ENCODE peak calls at places on chromosomes 6 and 20, in four cellular contexts. A, C, G and M are unnamed samples.
A peak's percentile ranks its signal among the peaks of the same experiment; 100 is the strongest.

GRCh38 chr6:139133272-139133671 is 1.6 kb upstream of the HECA start:
- DNase-seq in G (no peak), C (no peak), A (peak; percentile 6), M (no peak)

GRCh38 chr6:45327956-45328522 is at the start of gene RUNX2:
- DNase-seq in G (no peak), A (no peak), C (no peak), M (no peak)

GRCh38 chr20:17995967-17996819 is 27.4 kb downstream of the MGME1 start:
- DNase-seq in A (peak; percentile 70), G (no peak), C (peak; percentile 52), M (no peak)

GRCh38 chr6:132813173-132813856 is 1.1 kb upstream of the RPS12 start:
- DNase-seq in A (peak; percentile 57), G (no peak), C (peak; percentile 37), M (peak; percentile 33)

GRCh38 chr20:56656632-56657031 is 27.5 kb downstream of the TFAP2C start:
- DNase-seq in G (no peak), A (no peak), C (no peak), M (no peak)

GRCh38 chr6:52361347-52361944 is 505 bp upstream of the PAQR8 start:
- DNase-seq in C (peak; percentile 31), A (no peak), G (no peak), M (no peak)

GRCh38 chr6:148746363-148747144 is at the start of gene UST:
- DNase-seq in C (peak; percentile 47), G (no peak), A (no peak), M (peak; percentile 89)

GRCh38 chr6:21208796-21209186 is 384.8 kb upstream of the SOX4 start:
- DNase-seq in G (no peak), C (no peak), A (no peak), M (no peak)

GRCh38 chr6:35613762-35614161 is 75.0 kb downstream of the FKBP5 start:
- DNase-seq in A (no peak), G (no peak), C (no peak), M (no peak)

GRCh38 chr20:6533321-6533720 is 234.2 kb upstream of the BMP2 start:
- DNase-seq in C (no peak), A (no peak), G (no peak), M (no peak)

GRCh38 chr6:46091080-46091478 is 38.7 kb upstream of the ENPP4 start:
- DNase-seq in C (no peak), A (no peak), G (no peak), M (no peak)

GRCh38 chr6:79824231-79824630 is 123.1 kb downstream of the ELOVL4 start:
- DNase-seq in C (no peak), A (no peak), G (no peak), M (no peak)

GRCh38 chr6:6007311-6008113 is 787 bp upstream of the NRN1 start:
- DNase-seq in C (no peak), A (no peak), G (no peak), M (peak; percentile 58)

GRCh38 chr6:135936606-135937005 is 85.1 kb downstream of the PDE7B start:
- DNase-seq in G (no peak), C (no peak), A (no peak), M (no peak)

GRCh38 chr6:155290491-155290890 is 23.8 kb downstream of the TFB1M start:
- DNase-seq in C (no peak), G (no peak), A (no peak), M (no peak)

GRCh38 chr6:128117916-128118315 is 217.1 kb upstream of the THEMIS start:
- DNase-seq in G (no peak), A (no peak), C (no peak), M (no peak)

GRCh38 chr6:126919947-126920346 is 198.5 kb upstream of the RSPO3 start:
- DNase-seq in C (no peak), A (no peak), G (no peak), M (no peak)

GRCh38 chr6:158639056-158639455 is 5.5 kb downstream of the DYNLT1 start:
- DNase-seq in C (no peak), G (no peak), A (no peak), M (no peak)

GRCh38 chr6:110746680-110747079 is 68.6 kb downstream of the CDK19 start:
- DNase-seq in G (no peak), A (peak; percentile 93), C (no peak), M (no peak)

GRCh38 chr6:31575335-31575901 is at the start of gene TNF:
- DNase-seq in A (no peak), G (peak; percentile 91), C (no peak), M (no peak)

GRCh38 chr6:91697010-91697694 is 1110.3 kb upstream of the MAP3K7 start:
- DNase-seq in C (no peak), G (no peak), A (no peak), M (no peak)

GRCh38 chr6:53651764-53652401 is 13.7 kb downstream of the KLHL31 start:
- DNase-seq in G (no peak), A (peak; percentile 86), C (no peak), M (peak; percentile 71)

GRCh38 chr6:138493413-138493812 is 5.9 kb downstream of the NHSL1 start:
- DNase-seq in G (no peak), C (no peak), A (no peak), M (peak; percentile 25)

GRCh38 chr6:84764332-84765049 is at the start of gene TBX18:
- DNase-seq in G (no peak), C (peak; percentile 93), A (peak; percentile 35), M (peak; percentile 97)

GRCh38 chr6:64459411-64459810 is 823.8 kb downstream of the PHF3 start:
- DNase-seq in C (no peak), A (no peak), G (no peak), M (no peak)

GRCh38 chr20:45440891-45441685 is 25.1 kb downstream of the PIGT start:
- DNase-seq in G (no peak), A (no peak), C (no peak), M (no peak)

GRCh38 chr6:163661271-163661671 is 246.8 kb downstream of the QKI start:
- DNase-seq in G (peak; percentile 38), C (no peak), A (no peak), M (no peak)

GRCh38 chr20:62841705-62842212 is 19.9 kb downstream of the TCFL5 start:
- DNase-seq in G (no peak), C (no peak), A (no peak), M (no peak)

GRCh38 chr6:17492350-17492749 is 99.0 kb downstream of the CAP2 start:
- DNase-seq in C (no peak), G (no peak), A (no peak), M (no peak)

GRCh38 chr6:29762051-29762450 is 38.8 kb downstream of the HLA-F start:
- DNase-seq in A (no peak), C (no peak), G (no peak), M (no peak)

GRCh38 chr6:93416575-93417420 is 2.6 kb downstream of the EPHA7 start:
- DNase-seq in A (no peak), C (no peak), G (no peak), M (peak; percentile 65)

GRCh38 chr6:158492881-158493280 is 67.0 kb upstream of the TMEM181 start:
- DNase-seq in A (no peak), G (no peak), C (no peak), M (no peak)

GRCh38 chr6:60668428-60668827 is 1617.6 kb downstream of the KHDRBS2 start:
- DNase-seq in C (no peak), G (no peak), A (no peak), M (no peak)

GRCh38 chr6:146028835-146029572 is at the start of gene GRM1:
- DNase-seq in C (no peak), A (no peak), G (no peak), M (peak; percentile 31)

GRCh38 chr6:31058128-31058894 is 48.0 kb downstream of the MUC22 start:
- DNase-seq in G (no peak), C (peak; percentile 68), A (peak; percentile 61), M (no peak)

GRCh38 chr6:34170341-34170740 is 24.5 kb upstream of the GRM4 start:
- DNase-seq in A (no peak), G (no peak), C (no peak), M (no peak)
- TF ChIP-seq ATF3 in A (no peak), G (no peak), C (no peak), M (no peak)

GRCh38 chr6:19906161-19906560 is 69.0 kb downstream of the ID4 start:
- DNase-seq in C (no peak), G (no peak), A (no peak), M (no peak)

GRCh38 chr6:19902201-19902600 is 65.0 kb downstream of the ID4 start:
- DNase-seq in C (no peak), A (no peak), G (no peak), M (no peak)

GRCh38 chr6:19911223-19911622 is 74.1 kb downstream of the ID4 start:
- DNase-seq in C (no peak), G (no peak), A (no peak), M (no peak)

GRCh38 chr6:19905584-19905983 is 68.4 kb downstream of the ID4 start:
- DNase-seq in A (no peak), G (no peak), C (no peak), M (no peak)
- TF ChIP-seq NR2C2 in A (no peak), G (no peak), C (no peak), M (no peak)

GRCh38 chr20:59010995-59011873 is 4.2 kb upstream of the CTSZ start:
- DNase-seq in G (no peak), A (peak; percentile 78), C (no peak), M (peak; percentile 10)
- TF ChIP-seq ATF3 in G (no peak), A (no peak), C (no peak), M (no peak)

DNA sequence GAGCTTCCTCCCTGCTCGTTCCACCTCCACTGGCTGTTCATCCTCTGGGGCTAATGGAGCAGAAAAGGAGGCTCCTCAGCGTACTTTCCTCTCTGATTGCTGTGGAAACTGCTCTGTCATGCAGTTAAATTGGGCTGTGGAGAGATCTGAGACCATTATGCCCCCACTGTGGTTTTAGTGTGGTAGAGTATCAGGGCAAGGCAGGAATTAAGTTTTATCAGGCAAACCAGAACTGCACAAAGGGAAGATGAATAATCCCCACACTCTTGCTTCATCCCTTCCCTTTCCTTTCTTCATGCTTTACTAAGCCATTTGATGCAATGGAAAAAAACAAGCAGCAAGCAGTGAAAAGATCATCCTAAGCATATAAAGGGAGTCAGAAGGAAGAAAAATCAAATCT is 11.9 kb upstream of the ME1 start:
- DNase-seq in G (no peak), A (no peak), C (no peak), M (no peak)
- TF ChIP-seq NR2C2 in G (no peak), A (no peak), C (no peak), M (no peak)

DNA sequence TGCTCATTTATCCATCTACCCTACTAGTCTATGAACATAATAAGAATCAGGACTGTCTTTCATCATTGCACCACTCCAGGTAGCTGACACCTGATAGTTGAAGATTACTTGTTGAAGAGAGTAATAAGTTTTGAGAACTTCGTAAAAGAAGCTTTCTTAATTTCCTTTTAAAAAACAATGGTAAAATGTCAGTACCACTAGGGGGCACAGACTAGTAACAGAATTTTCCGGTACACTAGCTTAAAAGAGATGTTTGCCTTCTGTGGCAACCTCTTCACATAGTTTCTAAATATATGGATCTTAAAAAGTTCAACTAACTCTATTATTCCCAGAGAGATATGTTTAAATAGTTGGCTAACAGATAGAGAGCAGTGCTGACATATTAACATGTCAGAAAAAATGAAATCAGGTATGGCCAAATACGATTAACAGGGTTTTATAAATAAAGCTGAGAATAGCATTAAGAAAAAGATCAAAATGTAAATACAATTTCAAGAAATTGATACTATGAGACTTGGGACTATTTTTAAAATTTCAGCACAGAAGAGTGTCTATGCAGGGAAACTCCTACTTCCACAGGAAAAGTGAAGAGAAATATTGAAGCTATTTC is 5.4 kb upstream of the KCNQ5 start:
- DNase-seq in C (no peak), A (peak; percentile 6), G (no peak), M (no peak)
- TF ChIP-seq ATF3 in C (no peak), A (no peak), G (no peak), M (no peak)